ENCODE peak calls at places on chromosomes 1 and 21, in ten cellular contexts. R is H9, I is K562, E is mesendoderm, W is neural progenitor cell, H is DND-41, G is fibroblast of lung, S is mammary epithelial cell, C is MM.1S, F is IMR-90. L is an unnamed sample.

GRCh38 chr1:94304553-94304952 is 67.2 kb upstream of the ARHGAP29 start:
- DNase-seq in R (no peak), I (no peak), E (no peak), W (no peak), H (no peak), G (no peak), S (peak), C (no peak), F (no peak), L (no peak)

GRCh38 chr21:41171210-41171609 is 3.2 kb downstream of the BACE2 start:
- DNase-seq in R (no peak), I (no peak), E (no peak), W (no peak), H (peak), G (no peak), S (peak), C (no peak), F (no peak), L (no peak)

GRCh38 chr1:59104191-59104760 is 192.6 kb upstream of the FGGY start:
- DNase-seq in R (no peak), I (no peak), E (no peak), W (no peak), H (no peak), G (no peak), S (no peak), C (no peak), F (no peak), L (no peak)

GRCh38 chr1:204882479-204882878 is 11.8 kb downstream of the NFASC start:
- DNase-seq in R (no peak), I (no peak), E (no peak), W (no peak), H (no peak), G (no peak), S (no peak), C (no peak), F (no peak), L (no peak)

GRCh38 chr1:45522324-45523104 is 830 bp upstream of the PRDX1 start:
- DNase-seq in R (peak), I (no peak), E (peak), W (no peak), H (no peak), G (no peak), S (no peak), C (no peak), F (peak), L (peak)

GRCh38 chr21:42481169-42481568 is 14.9 kb downstream of the RSPH1 start:
- DNase-seq in R (no peak), I (no peak), E (no peak), W (no peak), H (no peak), G (no peak), S (no peak), C (no peak), F (no peak), L (no peak)

GRCh38 chr1:10216148-10216749 is 5.9 kb downstream of the KIF1B start:
- DNase-seq in R (no peak), I (no peak), E (no peak), W (no peak), H (no peak), G (no peak), S (no peak), C (no peak), F (no peak), L (no peak)

GRCh38 chr1:85743814-85744213 is 35.6 kb upstream of the ZNHIT6 start:
- DNase-seq in R (no peak), I (no peak), E (no peak), W (no peak), H (no peak), G (no peak), S (no peak), C (no peak), F (no peak), L (no peak)

GRCh38 chr1:26537951-26538352 is 8.4 kb downstream of the RPS6KA1 start:
- DNase-seq in R (peak), I (peak), E (peak), W (peak), H (no peak), G (peak), S (peak), C (peak), F (peak), L (no peak)

GRCh38 chr1:42456010-42456753 is at the start of the genes PPCS and ZMYND12:
- DNase-seq in R (peak), I (peak), E (peak), W (peak), H (peak), G (peak), S (peak), C (peak), F (peak), L (peak)

GRCh38 chr21:41316641-41317392 is at the start of gene FAM3B:
- DNase-seq in R (peak), I (no peak), E (peak), W (peak), H (no peak), G (no peak), S (no peak), C (no peak), F (no peak), L (peak)

GRCh38 chr21:42533306-42533962 is 19.8 kb downstream of the SLC37A1 start:
- DNase-seq in R (peak), I (no peak), E (no peak), W (no peak), H (no peak), G (no peak), S (no peak), C (no peak), F (no peak), L (no peak)

GRCh38 chr1:231312389-231312788 is 25.3 kb downstream of the EXOC8 start:
- DNase-seq in R (no peak), I (no peak), E (no peak), W (no peak), H (no peak), G (no peak), S (no peak), C (no peak), F (no peak), L (no peak)

GRCh38 chr1:55064071-55064581 is 24.8 kb downstream of the PCSK9 start:
- DNase-seq in R (peak), I (no peak), E (no peak), W (peak), H (no peak), G (no peak), S (no peak), C (peak), F (no peak), L (no peak)

GRCh38 chr1:179059185-179059483 is 22.7 kb upstream of the TOR3A start:
- DNase-seq in R (no peak), I (no peak), E (peak), W (no peak), H (no peak), G (no peak), S (no peak), C (no peak), F (no peak), L (no peak)

GRCh38 chr1:208269338-208269666 is 25.1 kb upstream of the PLXNA2 start:
- DNase-seq in R (no peak), I (no peak), E (no peak), W (no peak), H (no peak), G (no peak), S (no peak), C (no peak), F (no peak), L (no peak)

GRCh38 chr1:43108080-43108479 is 64.0 kb downstream of the EBNA1BP2 start:
- DNase-seq in R (no peak), I (no peak), E (no peak), W (no peak), H (no peak), G (no peak), S (no peak), C (no peak), F (no peak), L (no peak)

GRCh38 chr1:234535763-234536515 is 57.0 kb upstream of the TARBP1 start:
- DNase-seq in R (no peak), I (no peak), E (no peak), W (peak), H (no peak), G (peak), S (no peak), C (no peak), F (peak), L (no peak)

GRCh38 chr1:48536477-48536876 is 64.5 kb upstream of the SPATA6 start:
- DNase-seq in R (no peak), I (no peak), E (no peak), W (no peak), H (no peak), G (no peak), S (peak), C (no peak), F (no peak), L (no peak)

GRCh38 chr1:184691719-184692324 is 62.8 kb downstream of the EDEM3 start:
- DNase-seq in R (no peak), I (no peak), E (peak), W (peak), H (no peak), G (peak), S (peak), C (peak), F (peak), L (peak)

GRCh38 chr1:11062965-11063401 is 3.2 kb upstream of the SRM start:
- DNase-seq in R (no peak), I (no peak), E (no peak), W (no peak), H (no peak), G (no peak), S (peak), C (no peak), F (no peak), L (no peak)

GRCh38 chr1:92877081-92877711 is 45.4 kb downstream of the RPL5 start:
- DNase-seq in R (no peak), I (no peak), E (no peak), W (peak), H (peak), G (no peak), S (no peak), C (peak), F (no peak), L (no peak)

GRCh38 chr1:169868978-169869377 is 24.7 kb downstream of the SCYL3 start:
- DNase-seq in R (no peak), I (no peak), E (peak), W (no peak), H (no peak), G (no peak), S (no peak), C (no peak), F (no peak), L (no peak)

GRCh38 chr21:37098756-37099155 is 25.7 kb downstream of the TTC3 start:
- DNase-seq in R (no peak), I (no peak), E (no peak), W (no peak), H (no peak), G (no peak), S (no peak), C (no peak), F (no peak), L (no peak)

GRCh38 chr1:41811978-41812852 is 106.5 kb downstream of the HIVEP3 start:
- DNase-seq in R (peak), I (peak), E (peak), W (peak), H (peak), G (peak), S (peak), C (peak), F (peak), L (peak)

GRCh38 chr1:26570287-26570686 is 40.7 kb downstream of the RPS6KA1 start:
- DNase-seq in R (no peak), I (no peak), E (no peak), W (no peak), H (no peak), G (peak), S (no peak), C (no peak), F (peak), L (no peak)

GRCh38 chr1:68112835-68113243 is 62.4 kb upstream of the DIRAS3 start:
- DNase-seq in R (no peak), I (no peak), E (no peak), W (no peak), H (no peak), G (peak), S (peak), C (no peak), F (peak), L (no peak)

GRCh38 chr21:45494135-45494850 is 47.9 kb downstream of the SLC19A1 start:
- DNase-seq in R (no peak), I (no peak), E (no peak), W (no peak), H (no peak), G (no peak), S (no peak), C (no peak), F (no peak), L (no peak)

GRCh38 chr1:110630770-110631663 is 24.9 kb upstream of the KCNA2 start:
- DNase-seq in R (peak), I (peak), E (peak), W (peak), H (peak), G (peak), S (peak), C (peak), F (peak), L (peak)

GRCh38 chr1:111515291-111516007 is 12.0 kb upstream of the ADORA3 start:
- DNase-seq in R (peak), I (no peak), E (no peak), W (no peak), H (no peak), G (peak), S (peak), C (no peak), F (peak), L (no peak)

GRCh38 chr1:207397525-207397926 is 56.6 kb upstream of the CR2 start:
- DNase-seq in R (peak), I (no peak), E (peak), W (no peak), H (no peak), G (no peak), S (no peak), C (no peak), F (no peak), L (peak)

GRCh38 chr21:28590026-28590425 is 402.7 kb downstream of the LTN1 start:
- DNase-seq in R (no peak), I (no peak), E (no peak), W (no peak), H (no peak), G (no peak), S (no peak), C (no peak), F (no peak), L (no peak)

GRCh38 chr1:53368314-53369033 is 40.6 kb upstream of the LRP8 start:
- DNase-seq in R (peak), I (no peak), E (no peak), W (no peak), H (no peak), G (no peak), S (no peak), C (no peak), F (no peak), L (no peak)

GRCh38 chr1:222064388-222065201 is 322.7 kb upstream of the DUSP10 start:
- DNase-seq in R (no peak), I (no peak), E (no peak), W (no peak), H (no peak), G (peak), S (peak), C (no peak), F (peak), L (no peak)

GRCh38 chr1:109254621-109255096 is 5.3 kb downstream of the CELSR2 start:
- DNase-seq in R (no peak), I (peak), E (peak), W (no peak), H (no peak), G (no peak), S (no peak), C (no peak), F (no peak), L (no peak)

GRCh38 chr1:109252893-109253802 is 3.8 kb downstream of the CELSR2 start:
- DNase-seq in R (no peak), I (peak), E (no peak), W (no peak), H (no peak), G (peak), S (no peak), C (no peak), F (no peak), L (no peak)

GRCh38 chr1:109255097-109255651 is 5.8 kb downstream of the CELSR2 start:
- DNase-seq in R (no peak), I (peak), E (peak), W (peak), H (no peak), G (no peak), S (no peak), C (no peak), F (no peak), L (no peak)

GRCh38 chr1:109255673-109256072 is 6.3 kb downstream of the CELSR2 start:
- DNase-seq in R (no peak), I (no peak), E (no peak), W (no peak), H (no peak), G (no peak), S (no peak), C (no peak), F (no peak), L (no peak)

DNA sequence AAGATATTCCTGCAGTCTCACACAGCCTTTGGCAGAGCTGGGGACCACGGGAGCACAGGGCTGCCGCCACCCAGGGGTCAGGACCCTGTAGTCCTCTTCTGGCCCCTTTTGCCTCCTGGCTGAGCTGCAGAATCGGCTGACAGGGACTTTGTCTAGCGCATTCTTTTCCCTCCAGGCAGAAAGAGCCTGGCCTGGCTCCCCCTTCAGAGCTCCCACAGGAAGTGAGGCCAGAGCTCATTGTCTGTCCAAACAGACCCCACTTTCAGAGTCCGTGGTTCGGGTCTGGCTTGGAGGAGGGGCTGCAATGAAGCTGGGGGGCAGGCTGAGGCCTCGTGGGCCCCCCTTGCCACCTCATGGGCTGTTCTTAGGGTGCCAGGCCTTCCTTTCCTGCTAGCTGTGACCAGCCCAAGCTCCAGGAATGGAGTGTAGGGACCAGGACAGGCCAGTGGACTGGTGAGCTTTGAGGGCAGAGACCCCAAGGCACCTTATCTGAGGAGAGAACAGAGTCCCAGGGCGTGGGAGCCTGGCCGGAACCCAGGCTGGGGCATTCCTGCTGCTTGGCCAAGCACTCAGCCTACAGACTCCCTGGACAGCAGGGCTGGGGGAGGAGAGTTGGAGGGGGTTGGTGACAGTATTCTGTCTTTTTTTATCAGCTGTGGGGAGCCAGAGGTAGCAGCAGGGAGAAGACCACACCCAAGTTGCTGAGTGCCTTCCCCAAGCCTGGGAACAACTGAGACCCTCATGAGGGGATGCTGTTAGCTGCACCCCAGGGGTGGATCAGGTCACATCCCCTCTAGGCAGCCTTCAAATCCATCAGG is 4.7 kb downstream of the CELSR2 start:
- DNase-seq in R (no peak), I (peak), E (peak), W (peak), H (no peak), G (no peak), S (no peak), C (no peak), F (no peak), L (no peak)
- H3K4me2 ChIP-seq in R (no peak), I (peak), E (no peak), W (peak), H (no peak), G (no peak), S (peak), C (no peak), F (no peak), L (peak)

GRCh38 chr1:3740038-3740437 is 12.2 kb upstream of the CCDC27 start:
- DNase-seq in R (no peak), I (no peak), E (no peak), W (no peak), H (no peak), G (no peak), S (no peak), C (no peak), F (no peak), L (no peak)

GRCh38 chr1:3736131-3736561 is 16.1 kb upstream of the CCDC27 start:
- DNase-seq in R (no peak), I (no peak), E (no peak), W (no peak), H (no peak), G (no peak), S (no peak), C (no peak), F (no peak), L (no peak)

GRCh38 chr1:3736708-3737107 is 15.5 kb upstream of the CCDC27 start:
- DNase-seq in R (no peak), I (no peak), E (no peak), W (no peak), H (no peak), G (no peak), S (no peak), C (no peak), F (no peak), L (no peak)

GRCh38 chr1:3740752-3741151 is 11.5 kb upstream of the CCDC27 start:
- DNase-seq in R (no peak), I (no peak), E (no peak), W (no peak), H (no peak), G (no peak), S (no peak), C (no peak), F (no peak), L (no peak)

GRCh38 chr1:3738943-3739342 is 13.3 kb upstream of the CCDC27 start:
- DNase-seq in R (no peak), I (no peak), E (no peak), W (no peak), H (no peak), G (no peak), S (no peak), C (no peak), F (no peak), L (no peak)
- H3K4me2 ChIP-seq in R (no peak), I (no peak), E (no peak), W (no peak), H (no peak), G (no peak), S (no peak), C (no peak), F (no peak), L (no peak)

DNA sequence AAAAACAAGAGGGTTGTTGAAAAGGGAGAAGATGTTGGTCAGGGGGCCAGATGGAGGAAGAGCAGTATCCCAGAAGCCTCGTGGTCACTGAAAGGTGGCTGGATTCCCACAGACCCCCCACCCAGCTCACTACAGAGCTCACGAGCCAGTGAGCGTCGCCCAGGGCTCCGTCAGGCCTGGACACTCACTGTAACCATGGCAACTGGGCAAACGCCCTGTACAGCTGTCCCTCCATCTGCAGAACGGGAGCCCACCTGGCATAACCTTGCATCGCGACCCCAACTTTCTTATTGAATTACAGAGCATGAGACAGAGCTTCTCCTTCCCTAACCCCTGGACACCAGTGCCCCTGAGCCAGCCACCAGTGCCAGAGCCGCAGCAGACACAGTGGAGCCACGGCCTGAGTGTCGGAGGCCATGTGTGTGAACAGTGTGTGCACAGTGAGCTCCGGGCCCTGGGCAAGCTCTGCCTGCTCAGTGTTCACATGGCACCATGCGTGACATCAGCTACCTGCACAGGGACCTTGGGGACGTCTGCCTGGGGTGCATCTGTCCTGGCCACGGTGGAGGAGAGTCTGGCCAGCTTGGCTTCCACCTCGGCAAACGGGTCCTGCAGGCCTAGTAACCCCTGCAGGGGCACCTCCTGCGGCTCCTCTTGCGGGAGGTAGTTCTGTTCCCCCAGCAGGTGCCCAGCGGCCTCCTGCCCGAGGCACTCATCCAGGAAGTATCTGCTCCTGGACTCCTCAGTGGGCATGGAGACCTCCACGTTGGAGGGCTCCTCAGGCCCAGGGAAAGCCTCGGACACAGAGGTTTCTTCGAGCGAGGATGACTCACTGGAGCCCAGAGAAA is 25.9 kb upstream of the DDOST start:
- DNase-seq in R (no peak), I (no peak), E (no peak), W (no peak), H (no peak), G (no peak), S (no peak), C (no peak), F (no peak), L (no peak)
- H3K4me2 ChIP-seq in R (no peak), I (no peak), E (no peak), W (no peak), H (no peak), G (no peak), S (no peak), C (no peak), F (no peak), L (no peak)

GRCh38 chr1:1215881-1216605 is 2.1 kb upstream of the TNFRSF4 start:
- DNase-seq in R (no peak), I (no peak), E (no peak), W (no peak), H (no peak), G (no peak), S (no peak), C (no peak), F (no peak), L (no peak)

GRCh38 chr1:1216770-1217620 is 3.0 kb upstream of the TNFRSF4 start:
- DNase-seq in R (no peak), I (peak), E (no peak), W (no peak), H (no peak), G (no peak), S (no peak), C (no peak), F (no peak), L (no peak)

GRCh38 chr1:1213153-1213918 is 617 bp downstream of the TNFRSF4 start:
- DNase-seq in R (no peak), I (no peak), E (no peak), W (no peak), H (peak), G (no peak), S (no peak), C (no peak), F (no peak), L (no peak)

GRCh38 chr1:1213919-1214599 is at the start of gene TNFRSF4:
- DNase-seq in R (no peak), I (peak), E (no peak), W (no peak), H (peak), G (no peak), S (no peak), C (no peak), F (no peak), L (no peak)

GRCh38 chr1:1215266-1215676 is 1.3 kb upstream of the TNFRSF4 start:
- DNase-seq in R (no peak), I (no peak), E (no peak), W (no peak), H (no peak), G (no peak), S (no peak), C (no peak), F (peak), L (no peak)
- H3K4me2 ChIP-seq in R (no peak), I (no peak), E (no peak), W (no peak), H (no peak), G (no peak), S (no peak), C (no peak), F (no peak), L (no peak)

L was measured in trophoblast cell.